ENCODE peak calls at places on chromosomes 11 and 22, in four cellular contexts. U, P, I and F are unnamed samples.

GRCh38 chr22:41914611-41915034 is 251 bp downstream of the SHISA8 start:
- DNase-seq in U (peak), I (no peak), P (no peak), F (no peak)

GRCh38 chr22:33539902-33540751 is 380.1 kb downstream of the LARGE1 start:
- DNase-seq in P (no peak), U (no peak), I (no peak), F (peak)

GRCh38 chr22:45640291-45640940 is 31.2 kb upstream of the ATXN10 start:
- DNase-seq in P (no peak), I (no peak), U (no peak), F (no peak)

GRCh38 chr11:36540998-36541397 is 26.8 kb upstream of the RAG1 start:
- DNase-seq in I (peak), U (peak), P (peak), F (peak)

GRCh38 chr11:50174189-50174588 is 141.5 kb downstream of the OR4C45 start:
- DNase-seq in U (no peak), P (no peak), I (no peak), F (no peak)

GRCh38 chr11:61552108-61552635 is 28.7 kb downstream of the SYT7 start:
- DNase-seq in I (no peak), P (no peak), U (no peak), F (no peak)

GRCh38 chr22:37260939-37261338 is 16.9 kb upstream of the RAC2 start:
- DNase-seq in P (peak), U (peak), I (peak), F (peak)

GRCh38 chr11:76656571-76657081 is 13.9 kb downstream of the LRRC32 start:
- DNase-seq in P (no peak), U (peak), I (no peak), F (no peak)

GRCh38 chr22:33361581-33361980 is 303.4 kb upstream of the SYN3 start:
- DNase-seq in I (no peak), P (no peak), U (no peak), F (no peak)

GRCh38 chr11:914204-914603 is 3.6 kb upstream of the CHID1 start:
- DNase-seq in P (no peak), I (no peak), U (no peak), F (no peak)

GRCh38 chr22:28948404-28948803 is 65.0 kb downstream of the ZNRF3 start:
- DNase-seq in P (no peak), I (no peak), U (no peak), F (no peak)

GRCh38 chr11:57354699-57355098 is 16.5 kb downstream of the P2RX3 start:
- DNase-seq in P (no peak), U (no peak), I (no peak), F (no peak)

GRCh38 chr11:124320097-124320496 is at the start of gene OR8D2:
- DNase-seq in U (no peak), P (no peak), I (no peak), F (no peak)

GRCh38 chr11:74279256-74279655 is 32.2 kb downstream of the P4HA3 start:
- DNase-seq in P (no peak), I (no peak), U (no peak), F (no peak)
- TF ChIP-seq FOXJ3 in P (no peak), I (no peak), U (no peak), F (no peak)

DNA sequence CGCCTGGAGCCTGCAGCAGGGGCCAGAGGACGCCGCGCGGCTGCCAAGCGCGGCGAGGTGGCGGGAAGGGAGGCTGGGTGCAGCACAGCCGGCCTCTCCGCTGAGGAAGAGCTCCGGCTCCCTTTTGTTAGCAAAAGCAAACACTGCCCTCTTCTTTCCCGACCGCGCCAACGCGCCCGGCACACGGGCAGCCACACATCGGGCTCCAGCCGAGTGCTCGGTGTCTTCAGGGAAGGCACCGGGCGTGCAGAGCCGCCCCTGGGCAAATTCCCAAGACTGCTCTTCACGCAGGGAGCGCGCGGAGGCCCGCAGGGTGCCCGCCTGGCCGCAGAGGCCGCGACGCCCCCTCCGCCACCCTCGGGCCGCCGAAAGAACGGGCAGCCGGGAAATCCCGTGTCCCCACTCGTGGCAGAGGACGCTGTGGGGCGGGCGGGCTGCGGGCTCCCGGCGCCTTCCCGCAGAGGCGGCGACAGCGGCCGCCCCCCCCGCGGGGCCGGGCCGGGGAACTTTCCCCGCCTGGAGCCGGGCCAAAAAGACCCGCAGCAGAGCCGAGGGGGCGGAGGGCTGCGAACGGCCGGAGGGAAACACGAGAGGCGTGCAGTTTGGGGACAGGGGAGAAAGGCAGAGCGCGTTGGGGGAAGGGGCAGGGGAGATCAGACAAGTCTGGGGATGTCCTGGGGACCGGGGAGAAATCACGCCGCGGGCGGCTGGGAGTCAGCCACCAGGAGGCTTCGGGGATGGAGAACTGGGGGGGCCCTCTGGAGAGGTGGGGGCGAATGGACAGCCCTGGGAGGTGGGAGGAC is 931 bp downstream of the CADM1 start:
- DNase-seq in U (peak), P (peak), I (no peak), F (peak)
- TF ChIP-seq FOXJ3 in U (no peak), P (no peak), I (no peak), F (no peak)

DNA sequence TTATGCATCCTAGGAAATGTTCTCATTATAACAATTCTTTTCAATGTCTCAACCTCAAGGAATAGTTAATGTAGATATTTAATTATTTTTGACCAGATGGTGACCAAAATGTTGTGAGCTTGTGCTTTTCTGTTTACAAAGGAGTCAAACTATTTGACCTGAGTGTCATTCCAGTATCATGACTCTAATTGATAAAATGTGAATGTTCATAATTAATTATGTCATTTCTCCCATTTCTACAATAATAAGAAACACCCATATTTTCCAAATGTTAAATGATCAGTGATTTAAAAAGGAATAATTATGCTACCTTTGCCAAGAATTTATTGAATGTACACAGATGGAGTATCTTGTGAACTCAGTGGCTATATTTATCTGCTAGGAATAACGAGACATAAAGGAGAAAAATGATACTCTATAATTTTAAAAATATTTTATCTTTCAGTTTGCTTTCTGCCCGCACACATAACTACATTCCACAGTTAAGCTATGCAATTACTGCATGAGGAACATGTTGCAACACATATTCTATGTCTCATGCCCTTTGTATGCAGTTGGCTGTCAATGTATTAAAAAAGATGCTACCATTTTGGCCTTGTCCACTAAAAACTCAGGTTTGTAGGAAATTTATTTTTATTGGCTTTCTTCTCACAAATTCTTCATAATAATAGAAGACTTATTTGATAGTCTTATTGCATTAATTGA is 376.7 kb upstream of the CCDC179 start:
- DNase-seq in P (no peak), U (no peak), I (no peak), F (no peak)
- TF ChIP-seq FOXJ3 in P (no peak), U (no peak), I (no peak), F (no peak)

DNA sequence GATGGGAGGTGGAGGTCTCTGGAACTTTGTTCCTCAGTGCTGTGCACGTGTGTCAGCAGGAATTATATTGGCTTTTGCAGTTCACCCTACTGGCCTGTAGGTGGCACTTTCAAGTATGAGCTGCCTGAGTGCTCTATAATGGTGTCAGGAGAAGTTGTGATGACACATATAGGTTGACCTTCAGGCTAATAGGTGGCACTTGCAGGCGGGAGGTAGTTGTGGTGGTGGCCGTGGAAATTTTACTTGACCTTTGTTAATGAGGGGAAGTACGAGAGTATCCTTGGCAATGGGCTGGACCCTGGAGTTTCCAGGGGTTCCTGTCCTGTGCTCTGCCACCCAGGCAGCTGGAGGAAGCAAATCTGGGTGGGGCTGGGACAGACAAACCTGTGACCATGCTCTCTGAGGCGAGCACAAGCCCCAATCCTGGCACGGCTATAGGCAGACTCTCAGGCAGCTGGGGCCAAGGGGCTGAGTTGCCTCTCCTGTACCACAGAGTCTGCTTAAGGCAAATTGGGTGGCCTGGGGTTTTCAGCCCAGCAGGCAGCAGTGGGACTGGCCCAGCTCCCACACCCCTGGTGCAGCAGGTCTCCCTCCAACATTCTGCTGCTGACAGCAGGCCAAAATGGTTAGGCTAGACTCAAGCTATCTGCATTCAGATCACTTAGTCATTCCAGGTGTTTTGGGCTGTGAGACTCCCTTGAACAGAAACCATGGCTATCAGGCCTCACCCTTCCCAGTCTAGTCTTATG is 147.5 kb upstream of the CTSC start:
- DNase-seq in U (peak), I (peak), P (peak), F (peak)
- TF ChIP-seq FOXJ3 in U (no peak), I (no peak), P (no peak), F (no peak)

GRCh38 chr11:134560566-134561347 is 148.7 kb upstream of the B3GAT1 start:
- DNase-seq in I (no peak), P (no peak), U (peak), F (no peak)
- TF ChIP-seq FOXJ3 in I (no peak), P (no peak), U (no peak), F (no peak)

GRCh38 chr11:100791873-100792272 is 104.8 kb downstream of the ARHGAP42 start:
- DNase-seq in P (no peak), U (no peak), I (no peak), F (no peak)
- TF ChIP-seq FOXJ3 in P (no peak), U (no peak), I (no peak), F (no peak)

GRCh38 chr22:49962751-49963646 is 2.4 kb downstream of the PIM3 start:
- DNase-seq in I (no peak), U (no peak), P (peak), F (no peak)
- TF ChIP-seq FOXJ3 in I (no peak), U (no peak), P (no peak), F (no peak)